ENCODE peak calls at places on chromosomes 2 and 18, in four cellular contexts. One of them, this sample, is unnamed. For H3K9me3, the result is how much of the 10 kb centered on the place peaks cover.

GRCh38 chr18:596288-596881 is 403 bp upstream of the CLUL1 start:
- DNase-seq in effector memory CD4-positive, alpha-beta T cell: peak
- DNase-seq in aorta: no peak
- DNase-seq in transverse colon: no peak
- DNase-seq in this sample: peak

GRCh38 chr2:171553858-171554257 is 31.6 kb downstream of the CYBRD1 start:
- DNase-seq in aorta: no peak
- DNase-seq in effector memory CD4-positive, alpha-beta T cell: no peak
- DNase-seq in transverse colon: peak
- DNase-seq in this sample: no peak

GRCh38 chr2:29015701-29016470 is 34.8 kb downstream of the TOGARAM2 start:
- DNase-seq in effector memory CD4-positive, alpha-beta T cell: no peak
- DNase-seq in transverse colon: no peak
- DNase-seq in aorta: no peak
- DNase-seq in this sample: no peak

GRCh38 chr18:35510071-35511010 is 12.6 kb upstream of the INO80C start:
- DNase-seq in effector memory CD4-positive, alpha-beta T cell: no peak
- DNase-seq in transverse colon: no peak
- DNase-seq in aorta: no peak
- DNase-seq in this sample: no peak

GRCh38 chr2:239789711-239790110 is 235.4 kb downstream of the NDUFA10 start:
- DNase-seq in aorta: peak
- DNase-seq in transverse colon: no peak
- DNase-seq in effector memory CD4-positive, alpha-beta T cell: no peak
- DNase-seq in this sample: no peak

GRCh38 chr2:241074901-241075540 is 27.1 kb downstream of the MTERF4 start:
- DNase-seq in transverse colon: no peak
- DNase-seq in aorta: no peak
- DNase-seq in effector memory CD4-positive, alpha-beta T cell: no peak
- DNase-seq in this sample: no peak

GRCh38 chr2:160328748-160329147 is 128.7 kb upstream of the ITGB6 start:
- DNase-seq in transverse colon: no peak
- DNase-seq in effector memory CD4-positive, alpha-beta T cell: no peak
- DNase-seq in aorta: no peak
- DNase-seq in this sample: no peak

GRCh38 chr2:31770718-31771117 is 190.0 kb upstream of the SRD5A2 start:
- DNase-seq in aorta: no peak
- DNase-seq in transverse colon: no peak
- DNase-seq in effector memory CD4-positive, alpha-beta T cell: no peak
- DNase-seq in this sample: no peak

GRCh38 chr2:75155115-75155514 is 44.2 kb downstream of the TACR1 start:
- DNase-seq in effector memory CD4-positive, alpha-beta T cell: no peak
- DNase-seq in aorta: no peak
- DNase-seq in transverse colon: no peak
- DNase-seq in this sample: no peak

GRCh38 chr2:89784960-89785359 is 1093.5 kb downstream of the RPIA start:
- DNase-seq in effector memory CD4-positive, alpha-beta T cell: no peak
- DNase-seq in aorta: no peak
- DNase-seq in transverse colon: no peak
- DNase-seq in this sample: no peak

GRCh38 chr2:89780318-89780717 is 1088.8 kb downstream of the RPIA start:
- DNase-seq in transverse colon: no peak
- DNase-seq in aorta: no peak
- DNase-seq in effector memory CD4-positive, alpha-beta T cell: no peak
- DNase-seq in this sample: no peak

DNA sequence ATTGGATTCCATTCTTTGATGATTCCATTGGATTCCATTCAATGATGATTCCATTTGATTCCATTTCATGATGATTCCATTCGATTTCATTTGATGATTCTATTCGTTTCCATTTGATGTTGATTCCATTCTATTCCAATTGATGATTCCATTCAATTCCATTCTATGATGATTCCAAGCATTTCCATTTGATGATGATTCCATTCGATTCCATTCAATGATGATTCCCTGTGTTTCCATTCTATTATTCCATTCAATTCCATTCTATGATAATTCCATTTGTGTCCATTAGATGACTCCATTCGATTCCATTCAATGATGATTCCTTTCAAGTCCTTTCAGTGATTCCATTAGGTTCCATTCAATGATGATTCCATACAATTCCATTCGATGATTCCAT is 1090.5 kb downstream of the RPIA start:
- DNase-seq in effector memory CD4-positive, alpha-beta T cell: no peak
- DNase-seq in aorta: no peak
- DNase-seq in transverse colon: no peak
- DNase-seq in this sample: no peak
- H3K9me3 ChIP-seq in effector memory CD4-positive, alpha-beta T cell: under half
- H3K9me3 ChIP-seq in aorta: under half
- H3K9me3 ChIP-seq in transverse colon: under half
- H3K9me3 ChIP-seq in this sample: half or more

GRCh38 chr18:78393463-78393862 is 586.2 kb upstream of the SALL3 start:
- DNase-seq in aorta: no peak
- DNase-seq in effector memory CD4-positive, alpha-beta T cell: no peak
- DNase-seq in transverse colon: no peak
- DNase-seq in this sample: no peak
- H3K9me3 ChIP-seq in aorta: under half
- H3K9me3 ChIP-seq in effector memory CD4-positive, alpha-beta T cell: under half
- H3K9me3 ChIP-seq in transverse colon: under half
- H3K9me3 ChIP-seq in this sample: under half

GRCh38 chr2:2726163-2726562 is 395.1 kb upstream of the MYT1L start:
- DNase-seq in transverse colon: no peak
- DNase-seq in aorta: peak
- DNase-seq in effector memory CD4-positive, alpha-beta T cell: no peak
- DNase-seq in this sample: no peak
- H3K9me3 ChIP-seq in transverse colon: under half
- H3K9me3 ChIP-seq in aorta: under half
- H3K9me3 ChIP-seq in effector memory CD4-positive, alpha-beta T cell: under half
- H3K9me3 ChIP-seq in this sample: under half

GRCh38 chr2:76930076-76930734 is 592.0 kb downstream of the LRRTM4 start:
- DNase-seq in effector memory CD4-positive, alpha-beta T cell: no peak
- DNase-seq in transverse colon: no peak
- DNase-seq in aorta: no peak
- DNase-seq in this sample: no peak
- H3K9me3 ChIP-seq in effector memory CD4-positive, alpha-beta T cell: under half
- H3K9me3 ChIP-seq in transverse colon: under half
- H3K9me3 ChIP-seq in aorta: under half
- H3K9me3 ChIP-seq in this sample: under half

GRCh38 chr2:86541282-86541681 is 22.0 kb downstream of the CHMP3 start:
- DNase-seq in aorta: no peak
- DNase-seq in transverse colon: no peak
- DNase-seq in effector memory CD4-positive, alpha-beta T cell: no peak
- DNase-seq in this sample: no peak
- H3K9me3 ChIP-seq in aorta: under half
- H3K9me3 ChIP-seq in transverse colon: under half
- H3K9me3 ChIP-seq in effector memory CD4-positive, alpha-beta T cell: under half
- H3K9me3 ChIP-seq in this sample: under half

GRCh38 chr2:204743368-204743960 is 198.2 kb downstream of the PARD3B start:
- DNase-seq in effector memory CD4-positive, alpha-beta T cell: no peak
- DNase-seq in aorta: no peak
- DNase-seq in transverse colon: no peak
- DNase-seq in this sample: no peak
- H3K9me3 ChIP-seq in effector memory CD4-positive, alpha-beta T cell: under half
- H3K9me3 ChIP-seq in aorta: under half
- H3K9me3 ChIP-seq in transverse colon: under half
- H3K9me3 ChIP-seq in this sample: under half